ENCODE peak calls at places on chromosomes 12 and 14, in four cellular contexts. K is body of pancreas; J is CD4-positive, CD25-positive, alpha-beta regulatory T cell; C is neural progenitor cell. N is an unnamed sample. For H3K36me3 and H3K9me3, the result is how much of the 10 kb centered on the place peaks cover.

GRCh38 chr12:21773263-21773741 is 1.2 kb downstream of the KCNJ8 start:
- DNase-seq in J (no peak), K (peak), C (peak), N (peak)

GRCh38 chr12:95173392-95174251 is 43.6 kb downstream of the FGD6 start:
- DNase-seq in C (no peak), K (peak), J (no peak), N (peak)

GRCh38 chr12:51160814-51161459 is 12.0 kb downstream of the TFCP2 start:
- DNase-seq in C (no peak), K (no peak), J (no peak), N (no peak)

GRCh38 chr12:127262658-127263057 is 1004.3 kb upstream of the TMEM132C start:
- DNase-seq in J (no peak), C (no peak), K (no peak), N (no peak)

GRCh38 chr14:90274808-90275454 is 18.6 kb downstream of the PSMC1 start:
- DNase-seq in J (no peak), K (no peak), C (no peak), N (no peak)

GRCh38 chr12:2198088-2198501 is 145.3 kb downstream of the CACNA1C start:
- DNase-seq in C (peak), J (no peak), K (no peak), N (no peak)

GRCh38 chr14:38078393-38078792 is 129.3 kb upstream of the SSTR1 start:
- DNase-seq in C (no peak), J (peak), K (peak), N (peak)

GRCh38 chr14:26370118-26370517 is 227.7 kb downstream of the NOVA1 start:
- DNase-seq in K (no peak), C (peak), J (no peak), N (no peak)

GRCh38 chr12:31603546-31604009 is 12.6 kb upstream of the DENND5B start:
- DNase-seq in C (no peak), K (no peak), J (no peak), N (peak)

GRCh38 chr14:35331605-35332516 is 39.7 kb downstream of the PSMA6 start:
- DNase-seq in J (no peak), C (no peak), K (peak), N (peak)

GRCh38 chr12:11729008-11729407 is 79.5 kb downstream of the ETV6 start:
- DNase-seq in K (peak), C (no peak), J (no peak), N (peak)

GRCh38 chr12:57133916-57134315 is 5.6 kb downstream of the LRP1 start:
- DNase-seq in J (no peak), K (no peak), C (no peak), N (no peak)

GRCh38 chr12:87427770-87428169 is 601.4 kb downstream of the C12orf50 start:
- DNase-seq in J (no peak), K (no peak), C (no peak), N (no peak)

GRCh38 chr12:62711626-62712305 is 223.2 kb downstream of the PPM1H start:
- DNase-seq in C (peak), K (no peak), J (no peak), N (no peak)

GRCh38 chr12:100165356-100165755 is 22.7 kb upstream of the BLTP3B start:
- DNase-seq in J (no peak), C (no peak), K (no peak), N (no peak)

GRCh38 chr12:26636710-26637328 is 196.2 kb downstream of the ITPR2 start:
- DNase-seq in J (no peak), K (no peak), C (no peak), N (no peak)

GRCh38 chr12:123098780-123099179 is 52.1 kb downstream of the PITPNM2 start:
- DNase-seq in K (no peak), J (no peak), C (no peak), N (no peak)

GRCh38 chr12:109458086-109458485 is 19.0 kb downstream of the KCTD10 start:
- DNase-seq in C (no peak), J (no peak), K (no peak), N (no peak)

GRCh38 chr14:82913396-82913795 is 1379.7 kb upstream of the SEL1L start:
- DNase-seq in C (no peak), K (no peak), J (no peak), N (no peak)

GRCh38 chr14:87712386-87713113 is 280.4 kb downstream of the GALC start:
- DNase-seq in C (peak), K (no peak), J (no peak), N (no peak)

GRCh38 chr14:99730876-99731351 is 46.8 kb downstream of the CYP46A1 start:
- DNase-seq in C (no peak), K (peak), J (no peak), N (peak)

GRCh38 chr12:39451977-39452376 is 9.1 kb upstream of the KIF21A start:
- DNase-seq in C (no peak), J (no peak), K (no peak), N (no peak)

GRCh38 chr12:46242569-46242968 is 26.3 kb downstream of the SLC38A1 start:
- DNase-seq in C (no peak), K (no peak), J (no peak), N (no peak)
- H3K36me3 ChIP-seq in C (under half), K (under half), J (half or more), N (under half)

GRCh38 chr14:105689722-105690121 is 163.3 kb downstream of the TMEM121 start:
- DNase-seq in C (no peak), J (no peak), K (no peak), N (no peak)

GRCh38 chr14:105685003-105685402 is 158.6 kb downstream of the TMEM121 start:
- DNase-seq in C (no peak), K (no peak), J (no peak), N (no peak)

GRCh38 chr14:105694961-105695360 is 168.6 kb downstream of the TMEM121 start:
- DNase-seq in J (no peak), K (no peak), C (no peak), N (no peak)

DNA sequence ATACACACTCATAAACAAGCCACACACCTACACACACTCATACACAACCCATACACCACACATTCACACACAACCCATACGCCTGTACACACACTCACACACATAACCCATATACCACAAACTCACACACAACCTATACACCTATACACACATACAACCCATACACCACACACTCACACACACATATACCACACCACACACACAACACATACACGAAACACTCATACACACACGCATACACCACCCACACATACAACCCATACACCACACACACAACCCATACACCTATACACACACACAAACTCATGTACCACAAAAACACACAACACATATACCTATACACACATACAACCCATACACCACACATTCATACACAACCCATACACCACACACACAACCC is 164.3 kb downstream of the TMEM121 start:
- DNase-seq in K (no peak), J (no peak), C (no peak), N (peak)
- H3K9me3 ChIP-seq in K (under half), J (under half), C (under half), N (under half)

GRCh38 chr12:101782544-101782855 is 43.2 kb upstream of the SYCP3 start:
- DNase-seq in K (no peak), J (no peak), C (no peak), N (no peak)

GRCh38 chr12:101784376-101784775 is 45.1 kb upstream of the SYCP3 start:
- DNase-seq in C (no peak), K (no peak), J (no peak), N (no peak)

GRCh38 chr12:101783838-101784237 is 44.6 kb upstream of the SYCP3 start:
- DNase-seq in J (no peak), C (no peak), K (no peak), N (no peak)

GRCh38 chr12:101783150-101783549 is 43.9 kb upstream of the SYCP3 start:
- DNase-seq in K (no peak), J (no peak), C (no peak), N (no peak)

DNA sequence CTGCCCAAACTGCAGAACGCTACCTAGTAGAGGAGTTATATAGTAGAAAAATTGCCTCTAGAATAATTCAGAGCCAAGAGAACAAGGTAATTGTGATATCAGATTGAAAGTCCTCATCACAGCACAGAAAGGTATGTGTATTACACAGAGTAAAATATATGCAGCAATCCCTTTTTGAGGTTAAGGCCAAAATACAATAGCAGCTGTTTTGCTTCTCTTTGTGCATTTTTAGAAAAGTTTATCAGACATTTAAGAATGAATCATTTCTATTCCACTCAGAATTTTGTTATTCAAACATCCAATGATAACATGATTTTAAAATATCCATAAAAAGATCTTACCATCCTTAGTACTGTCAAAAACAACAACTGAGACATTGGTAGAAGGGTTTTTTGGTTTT is 45.1 kb downstream of the GNPTAB start:
- DNase-seq in K (no peak), J (no peak), C (no peak), N (no peak)
- H3K27ac ChIP-seq in K (no peak), J (no peak), C (no peak), N (no peak)

GRCh38 chr12:79595273-79595672 is 95.5 kb downstream of the PAWR start:
- DNase-seq in K (no peak), J (no peak), C (no peak), N (no peak)

GRCh38 chr12:79587368-79587767 is 103.4 kb downstream of the PAWR start:
- DNase-seq in K (no peak), C (no peak), J (no peak), N (no peak)

GRCh38 chr12:79592865-79593264 is 97.9 kb downstream of the PAWR start:
- DNase-seq in C (no peak), J (no peak), K (no peak), N (no peak)

GRCh38 chr12:79591988-79592387 is 98.8 kb downstream of the PAWR start:
- DNase-seq in K (no peak), J (no peak), C (no peak), N (no peak)

GRCh38 chr12:79590751-79591150 is 100.0 kb downstream of the PAWR start:
- DNase-seq in C (no peak), K (no peak), J (no peak), N (no peak)
- H3K36me3 ChIP-seq in C (under half), K (under half), J (under half), N (under half)

GRCh38 chr12:34338751-34339150 is 316.5 kb downstream of the ALG10 start:
- DNase-seq in K (no peak), C (no peak), J (no peak), N (no peak)

GRCh38 chr12:34342048-34342447 is 319.8 kb downstream of the ALG10 start:
- DNase-seq in K (no peak), C (no peak), J (no peak), N (no peak)

GRCh38 chr12:34340534-34341361 is 318.5 kb downstream of the ALG10 start:
- DNase-seq in C (no peak), K (no peak), J (no peak), N (no peak)

GRCh38 chr12:34341362-34341733 is 319.1 kb downstream of the ALG10 start:
- DNase-seq in C (no peak), K (no peak), J (no peak), N (no peak)

GRCh38 chr12:34339922-34340321 is 317.6 kb downstream of the ALG10 start:
- DNase-seq in J (no peak), C (no peak), K (no peak), N (no peak)
- H3K9me3 ChIP-seq in J (under half), C (under half), K (under half), N (under half)

GRCh38 chr12:29578731-29579130 is 81.2 kb upstream of the OVCH1 start:
- DNase-seq in C (no peak), K (no peak), J (no peak), N (no peak)

GRCh38 chr12:29580971-29581370 is 83.5 kb upstream of the OVCH1 start:
- DNase-seq in K (no peak), J (no peak), C (no peak), N (no peak)

GRCh38 chr12:29581641-29582040 is 84.2 kb upstream of the OVCH1 start:
- DNase-seq in C (no peak), J (no peak), K (no peak), N (no peak)

GRCh38 chr12:29574500-29574899 is 77.0 kb upstream of the OVCH1 start:
- DNase-seq in C (no peak), K (no peak), J (no peak), N (no peak)

GRCh38 chr12:29578070-29578469 is 80.6 kb upstream of the OVCH1 start:
- DNase-seq in C (no peak), J (no peak), K (no peak), N (no peak)
- H3K27ac ChIP-seq in C (no peak), J (no peak), K (no peak), N (no peak)

GRCh38 chr14:104189629-104190335 is 51.4 kb downstream of the KIF26A start:
- DNase-seq in J (no peak), K (no peak), C (no peak), N (no peak)
- H3K36me3 ChIP-seq in J (under half), K (under half), C (under half), N (under half)

DNA sequence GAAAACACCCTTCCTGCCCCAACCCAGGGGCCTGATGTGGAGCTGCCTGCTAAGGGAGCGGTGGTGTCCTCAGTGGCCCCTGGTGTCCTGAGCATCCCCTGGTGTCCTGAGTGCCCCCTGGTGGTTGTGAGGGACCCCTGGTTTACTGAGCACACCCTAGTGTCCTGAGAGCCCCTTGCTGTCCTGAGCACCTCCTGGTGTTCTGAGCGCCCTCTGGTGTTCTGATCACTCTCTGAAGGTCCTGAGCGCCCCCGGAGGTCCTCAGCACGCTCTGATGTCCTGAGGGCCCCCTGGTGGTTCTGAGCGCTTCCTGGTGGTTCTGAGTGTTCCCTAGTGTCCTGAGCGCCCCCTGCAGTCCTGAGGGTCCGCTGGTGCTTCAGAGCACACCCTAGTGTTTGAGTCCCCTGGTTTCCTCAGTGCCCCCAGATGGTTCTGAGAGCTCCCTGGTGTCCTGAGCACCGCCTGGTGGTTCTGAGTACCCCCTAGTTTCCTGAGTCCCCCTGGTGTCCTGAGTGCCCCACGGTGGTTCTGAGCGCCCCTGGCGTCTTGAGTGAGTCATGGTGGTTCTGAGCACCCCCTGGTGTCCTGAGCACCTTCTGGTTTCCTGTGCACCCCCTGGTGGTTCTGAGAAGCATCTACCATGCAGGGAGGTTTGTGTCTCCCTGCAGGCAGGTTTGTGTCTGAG is 1004.2 kb downstream of the TMEM121 start:
- DNase-seq in C (no peak), K (no peak), J (peak), N (peak)
- H3K9me3 ChIP-seq in C (under half), K (under half), J (under half), N (under half)

DNA sequence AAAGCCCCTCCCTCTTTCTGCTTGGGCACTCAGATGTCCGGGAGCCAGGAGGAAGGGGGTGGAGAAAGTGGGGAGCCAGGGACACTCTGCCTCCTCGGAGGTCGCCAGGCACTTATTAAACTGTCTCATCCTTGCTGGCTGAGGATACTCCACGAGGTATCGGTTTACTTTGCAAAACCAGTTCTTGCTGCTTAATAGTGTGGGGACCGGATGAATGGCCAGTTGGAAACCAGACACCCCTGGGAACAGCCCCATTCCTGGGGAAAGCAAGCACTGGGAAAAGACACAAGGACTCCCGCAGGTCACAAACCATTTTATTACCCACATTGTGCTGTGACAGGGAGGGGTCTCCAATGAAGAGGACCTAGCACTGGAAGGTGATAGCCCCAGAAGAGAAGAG is 34.2 kb downstream of the CCDC88C start:
- DNase-seq in K (no peak), C (peak), J (no peak), N (no peak)
- H3K27ac ChIP-seq in K (no peak), C (peak), J (peak), N (no peak)